ENCODE peak calls at places on chromosomes 4 and X, in five cellular contexts. G, H, Q, O and N are unnamed samples.
A peak's percentile ranks its signal among the peaks of the same experiment; 100 is the strongest.

GRCh38 chr4:124589827-124590226 is 122.7 kb downstream of the ANKRD50 start:
- DNase-seq in G (no peak), H (no peak), Q (no peak), O (no peak), N (no peak)

GRCh38 chr4:3071811-3072210 is 2.5 kb downstream of the HTT-AS start:
- DNase-seq in G (no peak), H (no peak), Q (no peak), O (peak; percentile 16), N (no peak)

GRCh38 chr4:623914-624626 is 1.3 kb upstream of the PDE6B start:
- DNase-seq in G (no peak), H (no peak), Q (no peak), O (no peak), N (no peak)

GRCh38 chrX:132592880-132593279 is 104.0 kb upstream of the MBNL3 start:
- DNase-seq in G (peak; percentile 79), H (peak; percentile 5), Q (no peak), O (no peak), N (no peak)

GRCh38 chr4:146255463-146255862 is 41.1 kb downstream of the REELD1 start:
- DNase-seq in G (no peak), H (no peak), Q (peak; percentile 39), O (peak; percentile 63), N (no peak)

GRCh38 chrX:42028113-42028512 is 104.8 kb upstream of the CASK start:
- DNase-seq in G (no peak), H (no peak), Q (no peak), O (no peak), N (peak; percentile 16)

GRCh38 chr4:74615411-74615810 is 170.5 kb downstream of the AREG start:
- DNase-seq in G (no peak), H (no peak), Q (no peak), O (no peak), N (no peak)

GRCh38 chr4:9994246-9994847 is 26.9 kb downstream of the SLC2A9 start:
- DNase-seq in G (no peak), H (no peak), Q (no peak), O (no peak), N (no peak)